ENCODE peak calls at places on chromosomes 13 and 19, in six cellular contexts. K is NCI-H1105, V is glutamatergic neuron, S is HT-29, O is NCI-H510A treated with DMSO at 0.1 percent for 48 hours, F is brain microvascular endothelial cell. A is an unnamed sample.
A peak's percentile ranks its signal among the peaks of the same experiment; 100 is the strongest.

GRCh38 chr19:15113245-15114152 is 6.3 kb downstream of the SYDE1 start:
- DNase-seq in S (no peak), O (no peak), F (no peak), K (no peak), V (no peak), A (no peak)

GRCh38 chr19:19131989-19132388 is 6.3 kb downstream of the TMEM161A start:
- DNase-seq in K (no peak), V (no peak), S (no peak), F (no peak), O (no peak), A (no peak)

GRCh38 chr19:18597809-18598660 is 8.6 kb downstream of the CRLF1 start:
- DNase-seq in V (no peak), O (no peak), K (no peak), S (no peak), F (no peak), A (no peak)

GRCh38 chr19:11196406-11197287 is 698 bp downstream of the KANK2 start:
- DNase-seq in K (no peak), O (no peak), F (no peak), V (peak; percentile 54), S (peak; percentile 17), A (no peak)

GRCh38 chr19:35135389-35135909 is 590 bp upstream of the LGI4 start:
- DNase-seq in V (peak; percentile 93), K (peak; percentile 25), S (peak; percentile 86), O (no peak), F (peak; percentile 44), A (peak; percentile 41)

GRCh38 chr13:107322228-107322627 is 754.3 kb upstream of the ARGLU1 start:
- DNase-seq in K (no peak), F (no peak), S (peak; percentile 26), V (no peak), O (no peak), A (no peak)

GRCh38 chr13:100149389-100149788 is 60.5 kb downstream of the PCCA start:
- DNase-seq in V (no peak), F (no peak), O (no peak), S (no peak), K (no peak), A (no peak)

GRCh38 chr13:43894438-43894837 is 14.7 kb downstream of the LACC1 start:
- DNase-seq in V (no peak), K (no peak), F (no peak), O (no peak), S (no peak), A (no peak)

GRCh38 chr13:19781526-19781925 is 1.2 kb downstream of the PSPC1 start:
- DNase-seq in S (peak; percentile 52), K (no peak), V (no peak), F (no peak), O (no peak), A (no peak)

GRCh38 chr13:98252931-98253470 is 75.9 kb upstream of the RNF113B start:
- DNase-seq in F (peak; percentile 91), V (no peak), K (no peak), S (no peak), O (no peak), A (no peak)

GRCh38 chr19:48997972-48998371 is 4.3 kb downstream of the RUVBL2 start:
- DNase-seq in V (peak; percentile 84), K (no peak), F (peak; percentile 66), O (peak; percentile 19), S (peak; percentile 87), A (peak; percentile 34)

GRCh38 chr19:50686310-50687032 is 33.1 kb downstream of the SHANK1 start:
- DNase-seq in K (no peak), V (no peak), S (no peak), F (no peak), O (no peak), A (no peak)

GRCh38 chr19:7520131-7521051 is 2.0 kb upstream of the MCOLN1 start:
- DNase-seq in F (no peak), V (no peak), K (no peak), S (no peak), O (no peak), A (no peak)

GRCh38 chr13:79090552-79091159 is 315.4 kb downstream of the RBM26 start:
- DNase-seq in K (no peak), O (no peak), V (no peak), F (no peak), S (no peak), A (no peak)

GRCh38 chr19:49390131-49390977 is 2.3 kb downstream of the KASH5 start:
- DNase-seq in F (no peak), O (no peak), V (no peak), S (no peak), K (no peak), A (no peak)

GRCh38 chr13:66556306-66556705 is 673.8 kb downstream of the PCDH9 start:
- DNase-seq in O (no peak), S (no peak), V (no peak), F (no peak), K (no peak), A (no peak)

GRCh38 chr19:41869374-41869955 is 7.6 kb upstream of the CD79A start:
- DNase-seq in V (no peak), S (no peak), K (peak; percentile 31), O (no peak), F (no peak), A (no peak)

GRCh38 chr19:14694867-14695266 is 5.0 kb downstream of the ZNF333 start:
- DNase-seq in K (no peak), F (no peak), O (no peak), V (no peak), S (no peak), A (no peak)

GRCh38 chr19:30297969-30298368 is 74.2 kb upstream of the ZNF536 start:
- DNase-seq in F (no peak), S (no peak), O (no peak), K (no peak), V (no peak), A (no peak)

GRCh38 chr19:33376931-33377557 is 3.5 kb downstream of the CEBPG start:
- DNase-seq in V (no peak), S (peak; percentile 80), K (no peak), F (no peak), O (no peak), A (no peak)

GRCh38 chr19:19217110-19217509 is 5.4 kb downstream of the NCAN start:
- DNase-seq in F (peak; percentile 29), O (peak; percentile 38), K (no peak), V (no peak), S (peak; percentile 44), A (no peak)

GRCh38 chr19:14073232-14073924 is 792 bp downstream of the MISP3 start:
- DNase-seq in O (peak; percentile 67), F (peak; percentile 59), K (peak; percentile 71), S (peak; percentile 59), V (peak; percentile 81), A (peak; percentile 64)

GRCh38 chr19:41352609-41353465 is 885 bp downstream of the TGFB1 start:
- DNase-seq in F (peak; percentile 17), S (peak; percentile 47), O (peak; percentile 49), K (no peak), V (peak; percentile 66), A (peak; percentile 69)

GRCh38 chr13:110326263-110326904 is 19.3 kb downstream of the COL4A2 start:
- DNase-seq in O (peak; percentile 23), F (no peak), S (no peak), V (no peak), K (no peak), A (no peak)

A was measured in effector CD4-positive, alpha-beta T cell.